ENCODE peak calls at places on chromosomes 16 and 17, in six cellular contexts. V is A673; K is heart right ventricle; Y is activated T-helper 1 cell treated with Interleukin-2 at 50 U/mL for 16 hours; E is stimulated activated CD4-positive, alpha-beta T cell treated with anti-CD3 and anti-CD28 coated beads, Interleukin-1b, Interleukin-23, amount 100 ng/mL, for 4 hours; H is HTR-8/SVneo. L is an unnamed sample.

GRCh38 chr16:50584033-50584722 is 36.0 kb downstream of the NKD1 start:
- DNase-seq in V (no peak), K (no peak), H (no peak), Y (no peak), E (no peak), L (no peak)

GRCh38 chr17:12992676-12993075 is 25.2 kb downstream of the ELAC2 start:
- DNase-seq in H (no peak), Y (no peak), E (no peak), K (no peak), V (no peak), L (no peak)

GRCh38 chr16:969508-970378 is 1.0 kb downstream of the LMF1 start:
- DNase-seq in V (peak), Y (no peak), K (peak), H (no peak), E (no peak), L (no peak)

GRCh38 chr17:40190197-40191021 is 13.1 kb downstream of the RAPGEFL1 start:
- DNase-seq in E (no peak), V (no peak), Y (no peak), H (peak), K (no peak), L (peak)

GRCh38 chr16:67397451-67397801 is 4.1 kb upstream of the TPPP3 start:
- DNase-seq in E (no peak), Y (no peak), V (no peak), K (peak), H (no peak), L (peak)

GRCh38 chr17:39123627-39124026 is 27.8 kb downstream of the PLXDC1 start:
- DNase-seq in E (no peak), V (no peak), K (no peak), Y (no peak), H (no peak), L (no peak)

GRCh38 chr16:22188595-22189442 is 17.3 kb upstream of the EEF2K start:
- DNase-seq in V (peak), K (peak), H (peak), Y (peak), E (peak), L (peak)

GRCh38 chr17:67974598-67975066 is 21.6 kb downstream of the C17orf58 start:
- DNase-seq in H (no peak), Y (no peak), E (no peak), V (peak), K (no peak), L (no peak)

GRCh38 chr17:27915715-27916114 is 22.6 kb upstream of the LYRM9 start:
- DNase-seq in H (no peak), K (no peak), E (no peak), V (peak), Y (no peak), L (no peak)

GRCh38 chr16:23837553-23838308 is 1.9 kb downstream of the PRKCB start:
- DNase-seq in E (no peak), V (no peak), K (no peak), Y (no peak), H (no peak), L (no peak)

GRCh38 chr17:17913695-17914332 is 58.4 kb downstream of the TOM1L2 start:
- DNase-seq in V (peak), H (peak), Y (no peak), E (no peak), K (peak), L (peak)

L was measured in NCI-H82.